ENCODE peak calls at places on chromosomes 2 and 18, in seven cellular contexts. W is IMR-90, J is H9, H is neuronal stem cell, X is mesenchymal stem cell, V is H1, N is trophoblast cell. D is an unnamed sample.

GRCh38 chr2:42865884-42866861 is 73.8 kb upstream of the HAAO start:
- DNase-seq in W (no peak), J (no peak), H (no peak), X (no peak), V (no peak), N (peak; percentile 91), D (no peak)

GRCh38 chr2:140454717-140455116 is 1674.5 kb upstream of the NXPH2 start:
- DNase-seq in W (peak; percentile 76), J (no peak), H (no peak), X (peak; percentile 86), V (no peak), N (no peak), D (no peak)

GRCh38 chr2:15169326-15170038 is 391.7 kb downstream of the NBAS start:
- DNase-seq in W (peak; percentile 98), J (no peak), H (no peak), X (peak; percentile 93), V (no peak), N (peak; percentile 98), D (peak; percentile 74)

GRCh38 chr2:75548036-75548573 is 12.6 kb downstream of the EVA1A start:
- DNase-seq in W (peak; percentile 49), J (no peak), H (no peak), X (peak; percentile 38), V (peak; percentile 26), N (peak; percentile 25), D (no peak)

GRCh38 chr2:120647487-120647886 is 88.2 kb upstream of the GLI2 start:
- DNase-seq in W (peak; percentile 89), J (no peak), H (no peak), X (peak; percentile 52), V (no peak), N (peak; percentile 87), D (peak; percentile 65)

GRCh38 chr2:37325625-37326071 is 1.0 kb upstream of the PRKD3 start:
- DNase-seq in W (no peak), J (no peak), H (no peak), X (no peak), V (no peak), N (peak; percentile 86), D (no peak)

GRCh38 chr18:77056399-77057015 is 76.1 kb downstream of the MBP start:
- DNase-seq in W (no peak), J (no peak), H (no peak), X (peak; percentile 54), V (no peak), N (no peak), D (peak; percentile 76)

GRCh38 chr2:236107971-236108625 is 60.1 kb downstream of the GBX2 start:
- DNase-seq in W (no peak), J (peak; percentile 36), H (no peak), X (no peak), V (no peak), N (no peak), D (peak; percentile 14)

GRCh38 chr2:218046234-218046633 is 22.8 kb upstream of the RUFY4 start:
- DNase-seq in W (no peak), J (no peak), H (no peak), X (no peak), V (no peak), N (peak; percentile 21), D (no peak)

GRCh38 chr2:111117666-111118454 is 2.9 kb upstream of the BCL2L11 start:
- DNase-seq in W (peak; percentile 77), J (peak; percentile 36), H (peak; percentile 27), X (peak; percentile 65), V (peak; percentile 59), N (peak; percentile 30), D (peak; percentile 39)

GRCh38 chr2:171578156-171578803 is 56.0 kb downstream of the CYBRD1 start:
- DNase-seq in W (no peak), J (no peak), H (no peak), X (no peak), V (no peak), N (no peak), D (peak; percentile 11)

GRCh38 chr2:176114930-176115625 is 1.5 kb upstream of the HOXD10 start:
- DNase-seq in W (no peak), J (peak; percentile 62), H (no peak), X (no peak), V (no peak), N (no peak), D (no peak)

GRCh38 chr2:205139822-205140612 is 542.3 kb upstream of the NRP2 start:
- DNase-seq in W (no peak), J (peak; percentile 78), H (peak; percentile 3), X (no peak), V (peak; percentile 61), N (no peak), D (peak; percentile 55)

GRCh38 chr2:42010743-42011298 is 37.0 kb upstream of the PKDCC start:
- DNase-seq in W (peak; percentile 82), J (no peak), H (no peak), X (peak; percentile 87), V (no peak), N (no peak), D (no peak)

GRCh38 chr18:76801567-76802505 is 20.5 kb upstream of the ZNF236 start:
- DNase-seq in W (peak; percentile 35), J (peak; percentile 76), H (peak; percentile 35), X (peak; percentile 53), V (peak; percentile 88), N (peak; percentile 82), D (peak; percentile 74)

GRCh38 chr2:159163935-159164334 is 122.6 kb downstream of the WDSUB1 start:
- DNase-seq in W (no peak), J (no peak), H (no peak), X (no peak), V (no peak), N (no peak), D (no peak)

GRCh38 chr2:128306081-128306930 is 12.4 kb downstream of the HS6ST1 start:
- DNase-seq in W (peak; percentile 100), J (no peak), H (no peak), X (peak; percentile 99), V (no peak), N (peak; percentile 73), D (peak; percentile 73)

GRCh38 chr2:20235655-20236302 is 10.8 kb upstream of the SDC1 start:
- DNase-seq in W (no peak), J (no peak), H (no peak), X (no peak), V (peak; percentile 43), N (peak; percentile 61), D (no peak)

GRCh38 chr2:128558895-128559532 is 240.3 kb upstream of the HS6ST1 start:
- DNase-seq in W (no peak), J (no peak), H (no peak), X (no peak), V (no peak), N (peak; percentile 71), D (no peak)

DNA sequence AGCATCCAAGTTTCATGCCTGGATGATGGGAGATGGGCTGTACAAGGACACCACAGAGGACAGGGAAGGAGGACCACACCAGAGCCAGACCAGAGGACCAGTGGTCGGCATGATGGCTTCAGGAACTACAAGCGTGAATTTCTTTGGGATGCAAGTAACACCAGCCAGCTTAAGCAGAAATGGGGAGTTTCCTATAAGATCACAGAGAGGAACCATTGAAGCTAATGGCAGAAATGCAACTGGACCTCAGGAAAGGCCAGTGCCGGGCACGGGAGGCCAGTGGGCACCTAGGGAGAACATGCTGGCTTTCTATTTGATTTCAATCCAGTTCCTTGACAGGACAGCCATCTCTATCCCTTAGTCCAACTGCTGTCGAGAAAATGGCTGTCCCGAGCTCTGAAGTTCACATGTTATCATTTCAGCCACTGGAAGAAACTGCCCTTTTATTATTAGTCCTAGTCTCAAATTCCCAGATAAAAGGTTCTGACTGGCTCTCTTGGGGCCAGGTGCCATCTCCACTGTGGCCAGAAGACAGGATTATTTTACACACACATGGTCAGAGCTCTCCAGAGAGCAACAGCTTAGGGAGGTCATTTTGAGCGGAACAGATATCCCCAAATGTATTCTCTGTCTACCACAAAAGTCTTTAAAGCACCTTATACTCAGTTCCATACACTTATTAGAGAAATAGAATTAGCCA is 145.5 kb downstream of the SH3BP4 start:
- DNase-seq in W (no peak), J (no peak), H (no peak), X (no peak), V (peak; percentile 37), N (no peak), D (no peak)
- H4K8ac ChIP-seq in W (no peak overlapping the region), J (no peak overlapping the region), H (no peak overlapping the region), X (peak overlapping the region; percentile 57), V (no peak overlapping the region), N (no peak overlapping the region), D (no peak overlapping the region)

DNA sequence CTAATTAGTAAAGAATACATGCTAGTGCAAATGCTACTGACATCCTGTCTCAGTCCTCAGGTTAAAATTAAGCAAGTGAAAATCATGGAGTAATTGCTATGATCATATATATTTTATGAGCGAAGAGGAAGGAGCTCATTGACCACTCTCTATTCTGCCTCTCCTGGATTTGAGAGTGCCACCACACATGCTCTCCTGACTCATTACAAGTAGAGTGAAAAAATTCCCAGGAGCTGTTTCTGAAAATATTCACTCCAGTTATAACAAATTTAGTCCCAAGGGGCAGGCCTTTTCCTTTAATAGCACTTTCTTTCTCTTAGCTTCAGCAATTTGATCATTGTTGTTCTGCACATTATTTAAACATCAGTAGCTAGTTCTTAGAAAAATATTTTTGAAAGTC is 155.1 kb upstream of the MAPRE2 start:
- DNase-seq in W (no peak), J (no peak), H (no peak), X (no peak), V (no peak), N (no peak), D (no peak)
- H4K8ac ChIP-seq in W (no peak overlapping the region), J (no peak overlapping the region), H (no peak overlapping the region), X (no peak overlapping the region), V (no peak overlapping the region), N (no peak overlapping the region), D (no peak overlapping the region)

GRCh38 chr2:122886479-122887130 is 1131.2 kb downstream of the TSN start:
- DNase-seq in W (no peak), J (no peak), H (no peak), X (no peak), V (no peak), N (no peak), D (peak; percentile 31)

GRCh38 chr2:122883849-122884248 is 1128.4 kb downstream of the TSN start:
- DNase-seq in W (no peak), J (no peak), H (no peak), X (no peak), V (no peak), N (no peak), D (no peak)

GRCh38 chr2:122884889-122885288 is 1129.4 kb downstream of the TSN start:
- DNase-seq in W (no peak), J (no peak), H (no peak), X (no peak), V (no peak), N (no peak), D (no peak)

GRCh38 chr2:122885436-122885835 is 1130.0 kb downstream of the TSN start:
- DNase-seq in W (no peak), J (no peak), H (no peak), X (no peak), V (no peak), N (no peak), D (no peak)
- H4K8ac ChIP-seq in W (no peak overlapping the region), J (no peak overlapping the region), H (no peak overlapping the region), X (no peak overlapping the region), V (no peak overlapping the region), N (no peak overlapping the region), D (no peak overlapping the region)

DNA sequence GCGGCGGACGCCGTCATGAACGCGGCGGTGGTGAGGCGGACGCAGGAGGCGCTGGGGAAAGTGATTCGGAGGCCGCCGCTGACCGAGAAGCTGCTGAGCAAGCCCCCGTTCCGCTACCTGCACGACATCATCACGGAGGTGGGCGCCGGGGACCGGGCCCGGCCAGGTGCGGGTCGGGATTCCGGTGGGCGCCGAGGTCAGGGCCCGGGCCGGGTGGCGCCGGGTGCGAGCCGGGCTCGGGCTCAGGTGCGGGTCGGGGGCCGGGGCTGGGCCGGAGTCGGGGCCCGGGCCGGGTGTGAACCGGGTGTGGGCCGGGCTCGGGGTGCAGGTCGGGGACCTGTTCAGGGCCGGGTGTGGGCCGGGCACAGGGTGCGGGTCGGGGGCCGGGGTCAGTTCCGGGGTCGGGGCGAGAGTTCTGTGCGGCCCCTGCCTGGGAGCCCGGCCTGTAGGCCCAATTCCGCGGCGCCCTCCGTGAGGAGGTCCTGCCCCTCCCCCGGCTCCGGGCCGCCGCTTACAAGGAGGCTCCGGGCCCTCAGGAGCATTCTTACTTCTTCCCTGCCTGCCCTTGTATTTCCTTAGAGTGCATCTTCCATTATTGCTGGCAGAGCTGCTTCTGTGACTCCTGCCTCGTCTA is 447 bp downstream of the TRAF3IP1 start:
- DNase-seq in W (peak; percentile 8), J (no peak), H (no peak), X (peak; percentile 34), V (peak; percentile 64), N (peak; percentile 40), D (peak; percentile 28)
- H4K8ac ChIP-seq in W (peak overlapping the region; percentile 20), J (no peak overlapping the region), H (no peak overlapping the region), X (no peak overlapping the region), V (no peak overlapping the region), N (peak overlapping the region; percentile 71), D (peak overlapping the region; percentile 66)